ENCODE peak calls at places on chromosomes 5 and 9, in seven cellular contexts. L is colonic mucosa, K is fibroblast of lung, C is spleen, S is endodermal cell, H is NB4, W is cardiac fibroblast. Z is an unnamed sample.

GRCh38 chr9:21708846-21709245 is 93.6 kb upstream of the MTAP start:
- DNase-seq in L (no peak), K (peak; percentile 48), C (no peak), S (no peak), H (no peak), W (no peak), Z (no peak)

GRCh38 chr9:121478816-121479676 is 20.6 kb downstream of the GGTA1 start:
- DNase-seq in L (no peak), K (no peak), C (no peak), S (no peak), H (no peak), W (peak; percentile 22), Z (no peak)

GRCh38 chr9:90894956-90895687 is 93.5 kb downstream of the SYK start:
- DNase-seq in L (no peak), K (no peak), C (no peak), S (peak; percentile 72), H (peak; percentile 27), W (no peak), Z (no peak)

GRCh38 chr5:114325552-114325951 is 36.3 kb upstream of the KCNN2 start:
- DNase-seq in L (no peak), K (peak; percentile 38), C (no peak), S (no peak), H (no peak), W (peak; percentile 8), Z (no peak)

GRCh38 chr9:73149371-73150067 is 2.1 kb upstream of the ANXA1 start:
- DNase-seq in L (no peak), K (peak; percentile 91), C (no peak), S (no peak), H (peak; percentile 74), W (peak; percentile 81), Z (peak; percentile 26)

GRCh38 chr5:81533629-81534480 is 139.9 kb upstream of the ACOT12 start:
- DNase-seq in L (no peak), K (no peak), C (no peak), S (no peak), H (peak; percentile 4), W (peak; percentile 23), Z (no peak)

GRCh38 chr5:135874461-135874860 is 21.2 kb downstream of the IL9 start:
- DNase-seq in L (no peak), K (no peak), C (peak; percentile 56), S (no peak), H (no peak), W (no peak), Z (no peak)

GRCh38 chr9:125700791-125701190 is 6.2 kb downstream of the MAPKAP1 start:
- DNase-seq in L (no peak), K (peak; percentile 70), C (no peak), S (peak; percentile 72), H (no peak), W (no peak), Z (peak; percentile 71)

DNA sequence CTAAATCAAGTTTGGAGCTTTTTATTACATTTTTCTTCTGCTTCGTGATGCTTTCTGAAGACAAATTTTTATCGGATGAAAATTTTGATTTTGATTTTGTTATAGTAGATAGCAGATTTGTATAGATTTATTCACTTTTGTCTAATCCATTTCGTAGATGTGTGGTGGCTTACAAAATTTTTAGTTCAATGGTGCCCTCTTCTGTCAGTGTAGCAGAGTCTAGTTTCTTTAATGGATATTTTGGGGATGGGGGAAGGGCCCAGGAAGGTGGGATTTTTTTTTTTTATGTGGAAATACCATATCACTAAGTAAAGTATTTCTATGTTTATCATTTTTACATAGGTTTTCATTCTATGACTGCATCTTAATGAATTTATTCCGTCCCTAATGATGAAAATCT is 259.9 kb upstream of the TARS1 start:
- DNase-seq in L (no peak), K (peak; percentile 57), C (no peak), S (no peak), H (peak; percentile 32), W (peak; percentile 74), Z (no peak)
- TF ChIP-seq CTCF in L (no peak), K (peak; percentile 58), C (peak; percentile 16), S (peak; percentile 68), H (peak; percentile 17), W (peak; percentile 46), Z (no peak)

GRCh38 chr5:10607666-10608442 is 44.0 kb downstream of the ANKRD33B start:
- DNase-seq in L (peak; percentile 49), K (peak; percentile 52), C (no peak), S (peak; percentile 62), H (peak; percentile 93), W (peak; percentile 90), Z (no peak)
- TF ChIP-seq CTCF in L (no peak), K (peak; percentile 50), C (no peak), S (peak; percentile 54), H (peak; percentile 36), W (peak; percentile 47), Z (peak; percentile 44)

DNA sequence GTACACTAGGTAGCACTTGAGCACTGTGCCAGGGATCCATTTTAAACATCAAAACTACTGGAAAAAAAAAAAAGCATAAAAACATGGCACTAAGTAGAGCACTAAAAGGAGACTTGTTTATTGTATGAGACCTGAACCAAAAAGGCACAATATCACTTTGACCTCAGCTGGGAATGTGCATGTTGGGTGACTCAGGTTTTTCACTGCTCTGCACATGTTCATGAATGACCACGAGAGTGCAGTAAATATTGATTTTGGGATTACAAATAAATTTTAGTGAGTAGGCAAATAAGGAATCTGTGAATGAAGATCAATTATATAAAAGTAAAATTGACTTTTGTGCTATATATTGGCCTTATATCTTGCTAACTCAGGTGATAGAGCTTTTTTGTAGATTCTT is 11.8 kb downstream of the RMI1 start:
- DNase-seq in L (no peak), K (peak; percentile 7), C (no peak), S (no peak), H (no peak), W (no peak), Z (no peak)
- TF ChIP-seq CTCF in L (no peak), K (no peak), C (no peak), S (no peak), H (no peak), W (no peak), Z (no peak)

DNA sequence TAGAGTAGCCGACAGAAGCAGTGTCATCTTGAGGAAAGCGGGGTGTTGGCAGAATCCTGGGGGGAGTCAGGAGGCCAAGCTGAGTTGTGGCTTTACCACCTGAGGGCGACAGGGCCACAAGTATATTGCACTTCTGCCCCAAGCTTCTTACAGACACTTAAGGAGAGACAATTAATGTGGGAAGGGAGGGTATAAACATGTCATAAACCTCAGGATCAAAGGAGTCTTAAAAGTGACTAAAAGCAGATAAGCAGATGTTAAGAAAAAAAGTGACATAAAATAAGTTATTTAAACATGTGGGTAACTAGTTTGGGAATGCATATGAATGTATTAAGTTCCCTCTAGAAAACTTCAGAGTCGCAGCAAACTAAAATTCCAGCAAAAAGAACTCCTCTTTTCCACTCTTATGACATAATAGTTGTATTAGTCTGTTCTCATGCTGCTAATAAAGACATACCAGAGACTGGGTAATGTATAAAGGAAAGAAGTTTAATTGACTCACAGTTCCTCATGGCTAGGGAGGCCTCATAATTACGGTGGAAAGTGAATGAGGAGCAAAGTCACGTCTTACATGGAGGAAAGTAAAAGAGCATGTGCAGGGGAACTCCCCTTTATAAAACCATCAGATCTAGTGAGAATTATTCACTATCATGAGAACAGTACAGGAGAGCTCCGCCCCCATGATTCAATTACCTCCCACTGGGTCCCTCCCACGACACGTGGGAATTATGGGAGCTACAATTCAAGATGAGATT is 63.8 kb downstream of the ERAP1 start:
- DNase-seq in L (no peak), K (no peak), C (no peak), S (no peak), H (no peak), W (no peak), Z (no peak)
- TF ChIP-seq CTCF in L (no peak), K (no peak), C (no peak), S (no peak), H (no peak), W (no peak), Z (no peak)

DNA sequence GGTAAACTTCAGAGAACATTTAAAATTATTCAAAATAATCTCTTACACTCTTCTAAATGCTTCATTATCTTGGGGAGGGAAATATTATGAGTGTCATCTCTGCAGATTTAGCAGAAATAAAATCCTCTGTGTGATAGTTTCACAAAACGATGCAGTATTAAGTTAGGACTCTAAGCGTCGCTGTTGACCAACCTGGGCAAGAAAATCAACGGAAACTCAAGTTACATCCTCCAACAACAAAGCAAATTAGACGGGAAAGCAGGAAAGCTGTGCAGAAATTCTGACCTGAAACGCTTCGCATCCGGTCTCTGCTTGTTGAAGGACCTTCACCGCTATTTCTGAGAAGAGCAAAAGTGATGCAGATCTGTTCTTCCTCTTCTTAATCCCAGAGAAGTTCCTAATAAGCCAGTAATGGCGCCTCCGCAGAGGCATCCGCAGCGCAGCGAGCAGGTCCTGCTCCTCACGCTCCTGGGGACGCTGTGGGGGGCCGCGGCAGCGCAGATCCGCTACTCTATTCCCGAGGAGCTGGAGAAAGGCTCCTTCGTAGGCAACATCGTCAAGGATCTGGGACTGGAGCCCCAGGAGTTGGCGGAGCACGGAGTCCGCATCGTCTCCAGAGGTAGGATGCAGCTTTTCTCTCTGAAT is at the start of gene PCDHGA6:
- DNase-seq in L (no peak), K (peak; percentile 25), C (no peak), S (no peak), H (peak; percentile 16), W (peak; percentile 40), Z (no peak)
- TF ChIP-seq CTCF in L (no peak), K (peak; percentile 61), C (peak; percentile 11), S (peak; percentile 39), H (peak; percentile 15), W (peak; percentile 70), Z (peak; percentile 32)

DNA sequence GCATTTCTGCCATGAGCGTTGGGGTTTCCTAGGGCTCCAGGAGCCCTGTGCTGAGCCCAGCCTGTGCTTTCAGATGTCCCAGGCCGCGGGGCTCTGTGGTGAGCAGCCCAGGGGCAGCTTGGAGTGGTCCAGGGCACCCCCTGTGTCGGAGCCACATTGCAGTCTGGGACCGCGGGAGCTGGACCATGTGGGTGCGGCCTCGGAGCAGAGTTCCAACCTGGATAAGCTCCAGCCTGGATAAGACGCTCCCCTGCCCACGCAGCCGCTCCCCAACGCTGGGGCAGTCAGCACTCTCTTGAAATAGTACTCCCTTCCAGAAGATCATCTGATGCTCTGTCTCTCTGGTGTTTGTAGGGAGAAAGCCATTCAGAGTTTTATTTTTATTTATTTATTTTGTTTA is 111.1 kb downstream of the WNK2 start:
- DNase-seq in L (peak; percentile 72), K (no peak), C (peak; percentile 74), S (peak; percentile 42), H (no peak), W (peak; percentile 15), Z (no peak)
- TF ChIP-seq CTCF in L (no peak), K (no peak), C (no peak), S (no peak), H (no peak), W (no peak), Z (no peak)

GRCh38 chr5:127042593-127042992 is 12.2 kb upstream of the MARCHF3 start:
- DNase-seq in L (no peak), K (peak; percentile 6), C (no peak), S (no peak), H (peak; percentile 24), W (peak; percentile 36), Z (no peak)
- TF ChIP-seq CTCF in L (no peak), K (peak; percentile 36), C (no peak), S (peak; percentile 67), H (no peak), W (peak; percentile 36), Z (peak; percentile 22)

Z was measured in GM10248.